ENCODE peak calls at places on chromosome 9, in seven cellular contexts. W is foreskin fibroblast; Q is MM.1S; E is T-helper 9 cell; V is stimulated activated effector memory CD8-positive, alpha-beta T cell treated with anti-CD3 and anti-CD28 coated beads, Interleukin-12 subunit alpha, Interleukin-12 subunit beta, amount 100 ng/mL, for 72 hours; K is aorta; N is uterus. C is an unnamed sample.

GRCh38 chr9:88373018-88373417 is 15.2 kb upstream of the SPIN1 start:
- DNase-seq in W (no peak), Q (no peak), E (no peak), V (no peak), K (no peak), N (no peak), C (no peak)

GRCh38 chr9:78574354-78575036 is 277.6 kb downstream of the PSAT1 start:
- DNase-seq in W (no peak), Q (no peak), E (no peak), V (no peak), K (no peak), N (no peak), C (no peak)

GRCh38 chr9:83062011-83062652 is 810 bp downstream of the RASEF start:
- DNase-seq in W (no peak), Q (no peak), E (no peak), V (no peak), K (peak), N (no peak), C (no peak)

GRCh38 chr9:33125441-33125840 is 41.7 kb downstream of the B4GALT1 start:
- DNase-seq in W (no peak), Q (no peak), E (no peak), V (no peak), K (no peak), N (no peak), C (no peak)

GRCh38 chr9:6889868-6890267 is 132.1 kb downstream of the KDM4C start:
- DNase-seq in W (no peak), Q (no peak), E (no peak), V (no peak), K (no peak), N (no peak), C (no peak)

GRCh38 chr9:20805766-20806165 is 121.7 kb downstream of the FOCAD start:
- DNase-seq in W (no peak), Q (no peak), E (no peak), V (no peak), K (no peak), N (no peak), C (no peak)

GRCh38 chr9:77533678-77534077 is 114.4 kb downstream of the GNA14 start:
- DNase-seq in W (no peak), Q (no peak), E (no peak), V (no peak), K (no peak), N (no peak), C (no peak)

GRCh38 chr9:135990468-135991429 is 29.6 kb upstream of the UBAC1 start:
- DNase-seq in W (peak), Q (peak), E (peak), V (peak), K (peak), N (peak), C (no peak)

GRCh38 chr9:115295749-115296148 is 177.8 kb upstream of the TNC start:
- DNase-seq in W (no peak), Q (no peak), E (no peak), V (no peak), K (no peak), N (no peak), C (no peak)

GRCh38 chr9:107784235-107784958 is 294.8 kb upstream of the KLF4 start:
- DNase-seq in W (peak), Q (no peak), E (no peak), V (no peak), K (no peak), N (no peak), C (no peak)

GRCh38 chr9:128396970-128397613 is 23.6 kb upstream of the CERCAM start:
- DNase-seq in W (no peak), Q (no peak), E (no peak), V (no peak), K (no peak), N (peak), C (no peak)

GRCh38 chr9:93525476-93525875 is 50.9 kb upstream of the PHF2 start:
- DNase-seq in W (no peak), Q (no peak), E (no peak), V (no peak), K (no peak), N (no peak), C (no peak)

GRCh38 chr9:121156263-121156731 is 45.4 kb downstream of the RAB14 start:
- DNase-seq in W (peak), Q (peak), E (no peak), V (no peak), K (no peak), N (no peak), C (no peak)

GRCh38 chr9:124882221-124882620 is 20.3 kb downstream of the ARPC5L start:
- DNase-seq in W (no peak), Q (no peak), E (no peak), V (no peak), K (no peak), N (no peak), C (no peak)

GRCh38 chr9:82565188-82565966 is 497.6 kb downstream of the RASEF start:
- DNase-seq in W (no peak), Q (no peak), E (no peak), V (no peak), K (no peak), N (no peak), C (no peak)

GRCh38 chr9:124390812-124391658 is 24.2 kb downstream of the PSMB7 start:
- DNase-seq in W (no peak), Q (no peak), E (no peak), V (no peak), K (no peak), N (no peak), C (no peak)

C was measured in sciatic nerve.